ENCODE peak calls at places on chromosomes 3 and 15, in four cellular contexts. One of them, this sample, is unnamed.
A peak's percentile ranks its signal among the peaks of the same experiment; 100 is the strongest.

GRCh38 chr3:134083008-134083407 is 53.3 kb upstream of the SLCO2A1 start:
- DNase-seq in IMR-90: no peak
- DNase-seq in mesendoderm: no peak
- DNase-seq in H1: no peak
- DNase-seq in this sample: no peak

GRCh38 chr3:163692484-163692883 is 1385.8 kb downstream of the SI start:
- DNase-seq in IMR-90: no peak
- DNase-seq in mesendoderm: no peak
- DNase-seq in H1: no peak
- DNase-seq in this sample: no peak

GRCh38 chr3:14228611-14229470 is 50.2 kb downstream of the LSM3 start:
- DNase-seq in mesendoderm: no peak
- DNase-seq in IMR-90: no peak
- DNase-seq in H1: no peak
- DNase-seq in this sample: no peak

GRCh38 chr3:122794779-122795673 is at the start of gene SLC49A4:
- DNase-seq in IMR-90: peak; percentile 65
- DNase-seq in mesendoderm: peak; percentile 94
- DNase-seq in H1: peak; percentile 93
- DNase-seq in this sample: peak; percentile 93

GRCh38 chr3:117483839-117484238 is 774.3 kb downstream of the TUSC7 start:
- DNase-seq in mesendoderm: peak; percentile 9
- DNase-seq in IMR-90: no peak
- DNase-seq in H1: no peak
- DNase-seq in this sample: no peak

GRCh38 chr3:149466192-149466591 is 8.3 kb upstream of the TM4SF4 start:
- DNase-seq in mesendoderm: peak; percentile 76
- DNase-seq in IMR-90: peak; percentile 90
- DNase-seq in H1: no peak
- DNase-seq in this sample: no peak

GRCh38 chr3:25468866-25469319 is 40.8 kb downstream of the RARB start:
- DNase-seq in mesendoderm: no peak
- DNase-seq in IMR-90: no peak
- DNase-seq in H1: no peak
- DNase-seq in this sample: peak; percentile 46

GRCh38 chr3:123807820-123808219 is 76.3 kb downstream of the MYLK start:
- DNase-seq in IMR-90: no peak
- DNase-seq in H1: no peak
- DNase-seq in mesendoderm: peak; percentile 34
- DNase-seq in this sample: no peak

GRCh38 chr3:61571516-61572336 is 10.4 kb downstream of the PTPRG start:
- DNase-seq in H1: peak; percentile 39
- DNase-seq in IMR-90: peak; percentile 84
- DNase-seq in mesendoderm: no peak
- DNase-seq in this sample: no peak

GRCh38 chr3:138890555-138891187 is 55.9 kb upstream of the PIK3CB start:
- DNase-seq in mesendoderm: no peak
- DNase-seq in IMR-90: no peak
- DNase-seq in H1: no peak
- DNase-seq in this sample: no peak

DNA sequence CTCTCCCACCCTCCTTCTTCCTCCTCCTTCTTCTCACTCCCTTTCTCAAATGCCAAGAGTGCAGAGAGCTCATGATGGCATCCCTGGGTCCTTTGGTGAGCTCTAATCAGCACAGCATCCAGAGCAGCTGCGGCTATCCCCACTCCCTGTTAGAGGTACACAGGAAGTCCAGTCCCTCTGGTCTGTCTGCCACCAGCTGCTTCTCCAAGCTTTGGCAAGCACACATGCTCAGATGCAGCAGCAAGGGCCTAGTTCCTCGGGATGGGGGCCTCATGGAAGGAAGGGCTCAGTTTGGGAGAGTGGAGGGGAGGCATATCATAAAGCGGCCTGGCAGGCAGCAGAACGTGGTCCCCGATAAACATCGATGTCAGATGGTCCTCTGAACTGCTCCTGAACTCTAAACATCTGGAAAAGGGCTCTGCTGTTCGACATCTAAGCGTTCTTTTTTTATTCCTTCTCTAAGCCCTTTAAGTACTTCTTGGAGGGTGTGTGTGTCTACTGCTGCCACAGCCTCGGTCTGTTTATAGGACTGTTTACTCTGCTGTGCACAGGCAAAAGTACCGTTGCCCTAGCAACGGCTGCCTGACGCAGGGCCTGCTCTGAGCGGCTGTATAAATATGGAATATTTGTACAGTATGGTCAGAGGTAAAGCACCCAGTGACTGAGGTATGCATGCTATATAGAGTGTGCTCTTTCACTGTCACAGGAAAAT is 74.6 kb downstream of the PRICKLE2 start:
- DNase-seq in H1: no peak
- DNase-seq in mesendoderm: no peak
- DNase-seq in IMR-90: peak; percentile 99
- DNase-seq in this sample: no peak
- H4K8ac ChIP-seq in H1: no peak overlapping the region
- H4K8ac ChIP-seq in mesendoderm: no peak overlapping the region
- H4K8ac ChIP-seq in IMR-90: peak overlapping the region; percentile 74
- H4K8ac ChIP-seq in this sample: no peak overlapping the region

GRCh38 chr3:171748341-171748918 is 61.9 kb downstream of the PLD1 start:
- DNase-seq in IMR-90: peak; percentile 17
- DNase-seq in H1: no peak
- DNase-seq in mesendoderm: peak; percentile 41
- DNase-seq in this sample: no peak
- H3K56ac ChIP-seq in IMR-90: no peak overlapping the region
- H3K56ac ChIP-seq in H1: no peak overlapping the region
- H3K56ac ChIP-seq in mesendoderm: no peak overlapping the region
- H3K56ac ChIP-seq in this sample: no peak overlapping the region

GRCh38 chr3:45134758-45135521 is 11.2 kb downstream of the CDCP1 start:
- DNase-seq in mesendoderm: no peak
- DNase-seq in IMR-90: peak; percentile 67
- DNase-seq in H1: no peak
- DNase-seq in this sample: no peak
- H2BK120ac ChIP-seq in mesendoderm: no peak overlapping the region
- H2BK120ac ChIP-seq in IMR-90: peak overlapping the region; percentile 99
- H2BK120ac ChIP-seq in H1: no peak overlapping the region
- H2BK120ac ChIP-seq in this sample: no peak overlapping the region

GRCh38 chr3:59968510-59968909 is 918.7 kb upstream of the CFAP20DC start:
- DNase-seq in IMR-90: no peak
- DNase-seq in H1: no peak
- DNase-seq in mesendoderm: no peak
- DNase-seq in this sample: no peak

GRCh38 chr3:59970384-59970783 is 920.6 kb upstream of the CFAP20DC start:
- DNase-seq in mesendoderm: no peak
- DNase-seq in IMR-90: no peak
- DNase-seq in H1: no peak
- DNase-seq in this sample: no peak

GRCh38 chr3:59970796-59971195 is 921.0 kb upstream of the CFAP20DC start:
- DNase-seq in mesendoderm: no peak
- DNase-seq in H1: no peak
- DNase-seq in IMR-90: no peak
- DNase-seq in this sample: no peak
- H4K8ac ChIP-seq in mesendoderm: no peak overlapping the region
- H4K8ac ChIP-seq in H1: no peak overlapping the region
- H4K8ac ChIP-seq in IMR-90: no peak overlapping the region
- H4K8ac ChIP-seq in this sample: no peak overlapping the region

GRCh38 chr3:46112296-46112695 is 85.0 kb upstream of the XCR1 start:
- DNase-seq in mesendoderm: no peak
- DNase-seq in IMR-90: no peak
- DNase-seq in H1: no peak
- DNase-seq in this sample: no peak

GRCh38 chr3:46110701-46111493 is 83.6 kb upstream of the XCR1 start:
- DNase-seq in mesendoderm: no peak
- DNase-seq in H1: no peak
- DNase-seq in IMR-90: peak; percentile 65
- DNase-seq in this sample: no peak

GRCh38 chr3:46113608-46114007 is 86.3 kb upstream of the XCR1 start:
- DNase-seq in IMR-90: no peak
- DNase-seq in mesendoderm: no peak
- DNase-seq in H1: no peak
- DNase-seq in this sample: no peak

GRCh38 chr3:46112984-46113383 is 85.7 kb upstream of the XCR1 start:
- DNase-seq in H1: no peak
- DNase-seq in mesendoderm: no peak
- DNase-seq in IMR-90: peak; percentile 27
- DNase-seq in this sample: no peak

GRCh38 chr3:46114324-46114988 is 87.2 kb upstream of the XCR1 start:
- DNase-seq in IMR-90: peak; percentile 76
- DNase-seq in mesendoderm: peak; percentile 86
- DNase-seq in H1: no peak
- DNase-seq in this sample: no peak
- H3K56ac ChIP-seq in IMR-90: no peak overlapping the region
- H3K56ac ChIP-seq in mesendoderm: no peak overlapping the region
- H3K56ac ChIP-seq in H1: no peak overlapping the region
- H3K56ac ChIP-seq in this sample: no peak overlapping the region

GRCh38 chr3:49171119-49171774 is at the start of gene KLHDC8B:
- DNase-seq in H1: peak; percentile 98
- DNase-seq in IMR-90: peak; percentile 81
- DNase-seq in mesendoderm: peak; percentile 95
- DNase-seq in this sample: peak; percentile 93
- H2BK120ac ChIP-seq in H1: no peak within 1 kb of the TSS
- H2BK120ac ChIP-seq in IMR-90: peak within 1 kb of the TSS; percentile 67
- H2BK120ac ChIP-seq in mesendoderm: no peak within 1 kb of the TSS
- H2BK120ac ChIP-seq in this sample: no peak within 1 kb of the TSS

DNA sequence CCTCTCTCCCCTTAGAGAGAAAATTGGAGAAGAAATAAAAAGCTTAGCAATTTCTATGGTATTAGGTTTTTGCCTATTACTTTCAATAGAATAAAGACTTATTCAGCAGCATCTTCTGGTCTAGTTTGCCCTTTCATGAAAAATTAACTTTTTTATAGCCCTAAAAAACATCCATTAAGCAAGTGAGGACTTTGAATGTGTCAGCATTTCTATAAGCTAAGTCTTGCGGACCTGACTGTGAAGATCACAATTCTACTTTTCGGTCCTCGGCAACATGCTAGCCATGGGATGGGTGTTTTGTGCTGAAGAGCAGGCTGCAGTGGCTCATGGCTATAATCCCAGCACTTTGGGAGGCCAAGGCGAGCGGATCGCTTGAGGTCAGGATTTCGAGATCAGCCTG is 39.3 kb downstream of the MB21D2 start:
- DNase-seq in mesendoderm: no peak
- DNase-seq in H1: no peak
- DNase-seq in IMR-90: no peak
- DNase-seq in this sample: no peak
- H4K8ac ChIP-seq in mesendoderm: no peak overlapping the region
- H4K8ac ChIP-seq in H1: no peak overlapping the region
- H4K8ac ChIP-seq in IMR-90: no peak overlapping the region
- H4K8ac ChIP-seq in this sample: no peak overlapping the region

GRCh38 chr15:98075441-98075840 is 114.9 kb downstream of the ARRDC4 start:
- DNase-seq in mesendoderm: no peak
- DNase-seq in H1: no peak
- DNase-seq in IMR-90: no peak
- DNase-seq in this sample: no peak
- H3K56ac ChIP-seq in mesendoderm: no peak overlapping the region
- H3K56ac ChIP-seq in H1: no peak overlapping the region
- H3K56ac ChIP-seq in IMR-90: no peak overlapping the region
- H3K56ac ChIP-seq in this sample: no peak overlapping the region

GRCh38 chr3:9933561-9934234 is at the start of gene CRELD1:
- DNase-seq in mesendoderm: peak; percentile 95
- DNase-seq in IMR-90: peak; percentile 86
- DNase-seq in H1: peak; percentile 98
- DNase-seq in this sample: peak; percentile 95

GRCh38 chr3:9934235-9934621 is 594 bp downstream of the CRELD1 start:
- DNase-seq in mesendoderm: no peak
- DNase-seq in IMR-90: no peak
- DNase-seq in H1: no peak
- DNase-seq in this sample: no peak

GRCh38 chr3:9932535-9932842 is 1.1 kb upstream of the CRELD1 start:
- DNase-seq in IMR-90: no peak
- DNase-seq in H1: no peak
- DNase-seq in mesendoderm: no peak
- DNase-seq in this sample: no peak

GRCh38 chr3:9934993-9935392 is 1.4 kb downstream of the CRELD1 start:
- DNase-seq in mesendoderm: no peak
- DNase-seq in H1: no peak
- DNase-seq in IMR-90: no peak
- DNase-seq in this sample: no peak

GRCh38 chr3:9932843-9933560 is 632 bp upstream of the CRELD1 start:
- DNase-seq in mesendoderm: peak; percentile 90
- DNase-seq in H1: peak; percentile 91
- DNase-seq in IMR-90: peak; percentile 72
- DNase-seq in this sample: peak; percentile 90
- H2BK120ac ChIP-seq in mesendoderm: no peak overlapping the region
- H2BK120ac ChIP-seq in H1: no peak overlapping the region
- H2BK120ac ChIP-seq in IMR-90: no peak overlapping the region
- H2BK120ac ChIP-seq in this sample: no peak overlapping the region

This sample was measured in H9.